ENCODE peak calls at places on chromosomes 13 and 19, in four cellular contexts. I is body of pancreas, V is HCT116, G is esophagus squamous epithelium. U is an unnamed sample.

GRCh38 chr13:80841346-80841882 is 500.5 kb upstream of the SPRY2 start:
- DNase-seq in I (no peak), V (no peak), G (no peak), U (no peak)

GRCh38 chr19:10289167-10289835 is 451 bp upstream of the ICAM5 start:
- DNase-seq in I (no peak), V (peak; percentile 77), G (no peak), U (peak; percentile 90)

GRCh38 chr19:2223959-2224358 is 12.2 kb downstream of the PLEKHJ1 start:
- DNase-seq in I (no peak), V (no peak), G (no peak), U (no peak)

GRCh38 chr19:39754544-39754943 is 16.7 kb upstream of the CLC start:
- DNase-seq in I (no peak), V (no peak), G (no peak), U (no peak)

GRCh38 chr13:97295279-97296182 is 73.4 kb downstream of the MBNL2 start:
- DNase-seq in I (no peak), V (no peak), G (no peak), U (no peak)

GRCh38 chr13:25214371-25215252 is 42.5 kb upstream of the AMER2 start:
- DNase-seq in I (no peak), V (no peak), G (no peak), U (peak; percentile 77)

GRCh38 chr13:60329221-60329983 is 67.6 kb upstream of the TDRD3 start:
- DNase-seq in I (peak; percentile 60), V (peak; percentile 18), G (no peak), U (peak; percentile 55)

GRCh38 chr13:46469064-46469463 is 82.0 kb upstream of the RUBCNL start:
- DNase-seq in I (no peak), V (no peak), G (no peak), U (peak; percentile 68)

GRCh38 chr13:76856141-76856571 is 30.0 kb downstream of the KCTD12 start:
- DNase-seq in I (no peak), V (no peak), G (no peak), U (no peak)

GRCh38 chr19:1217366-1217765 is 11.8 kb downstream of the STK11 start:
- DNase-seq in I (no peak), V (no peak), G (no peak), U (no peak)

GRCh38 chr19:8251025-8251472 is 41.9 kb downstream of the CERS4 start:
- DNase-seq in I (peak; percentile 85), V (no peak), G (no peak), U (no peak)

GRCh38 chr13:27211771-27212364 is 39.5 kb upstream of the RPL21 start:
- DNase-seq in I (no peak), V (peak; percentile 32), G (no peak), U (no peak)

GRCh38 chr13:29546662-29547061 is 48.8 kb downstream of the SLC7A1 start:
- DNase-seq in I (no peak), V (no peak), G (no peak), U (no peak)

GRCh38 chr13:113151745-113152707 is 6.4 kb upstream of the PROZ start:
- DNase-seq in I (no peak), V (no peak), G (no peak), U (no peak)

GRCh38 chr13:44853641-44854040 is 135.6 kb downstream of the NUFIP1 start:
- DNase-seq in I (peak; percentile 89), V (no peak), G (no peak), U (no peak)

DNA sequence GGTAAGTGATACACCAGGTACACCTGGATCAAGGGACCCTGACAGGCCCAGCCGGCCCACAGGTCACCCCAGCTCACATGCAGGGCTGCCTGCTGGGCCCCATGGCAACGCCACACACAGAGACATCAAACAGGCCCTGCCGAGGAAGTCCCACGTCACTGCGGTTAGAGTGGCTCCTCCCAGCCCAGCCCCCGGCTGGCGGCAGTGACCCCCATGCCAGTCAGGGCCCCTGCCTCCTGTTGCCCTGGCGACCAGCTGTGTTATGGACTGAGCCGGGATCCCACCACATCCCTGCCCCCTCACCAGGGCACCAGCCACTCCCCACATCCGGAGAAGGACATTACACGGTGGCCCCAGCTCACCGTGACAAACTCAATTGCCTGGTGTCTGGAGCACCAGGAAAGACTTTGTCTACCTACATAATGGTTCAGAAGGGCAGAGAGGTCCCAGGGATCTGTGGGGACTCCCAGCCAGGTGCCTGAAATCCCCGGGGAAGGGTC is 30.4 kb upstream of the NANOS3 start:
- DNase-seq in I (peak; percentile 77), V (peak; percentile 90), G (peak; percentile 57), U (peak; percentile 70)
- H3K4me3 ChIP-seq in I (no peak overlapping the region), V (peak overlapping the region; percentile 48), G (peak overlapping the region; percentile 55), U (peak overlapping the region; percentile 48)

GRCh38 chr13:40309881-40310280 is 356.6 kb downstream of the FOXO1 start:
- DNase-seq in I (no peak), V (no peak), G (no peak), U (no peak)

GRCh38 chr13:40302351-40302750 is 364.1 kb downstream of the FOXO1 start:
- DNase-seq in I (no peak), V (no peak), G (no peak), U (no peak)

GRCh38 chr13:40304391-40304790 is 362.1 kb downstream of the FOXO1 start:
- DNase-seq in I (no peak), V (no peak), G (no peak), U (no peak)

GRCh38 chr13:40306817-40307216 is 359.6 kb downstream of the FOXO1 start:
- DNase-seq in I (no peak), V (no peak), G (no peak), U (no peak)
- H3K9me3 ChIP-seq in I (no peaks in the 10 kb centered on the region), V (peaks cover 5% of the 10 kb centered on the region), G (peaks cover 13% of the 10 kb centered on the region), U (peaks cover 12% of the 10 kb centered on the region)

DNA sequence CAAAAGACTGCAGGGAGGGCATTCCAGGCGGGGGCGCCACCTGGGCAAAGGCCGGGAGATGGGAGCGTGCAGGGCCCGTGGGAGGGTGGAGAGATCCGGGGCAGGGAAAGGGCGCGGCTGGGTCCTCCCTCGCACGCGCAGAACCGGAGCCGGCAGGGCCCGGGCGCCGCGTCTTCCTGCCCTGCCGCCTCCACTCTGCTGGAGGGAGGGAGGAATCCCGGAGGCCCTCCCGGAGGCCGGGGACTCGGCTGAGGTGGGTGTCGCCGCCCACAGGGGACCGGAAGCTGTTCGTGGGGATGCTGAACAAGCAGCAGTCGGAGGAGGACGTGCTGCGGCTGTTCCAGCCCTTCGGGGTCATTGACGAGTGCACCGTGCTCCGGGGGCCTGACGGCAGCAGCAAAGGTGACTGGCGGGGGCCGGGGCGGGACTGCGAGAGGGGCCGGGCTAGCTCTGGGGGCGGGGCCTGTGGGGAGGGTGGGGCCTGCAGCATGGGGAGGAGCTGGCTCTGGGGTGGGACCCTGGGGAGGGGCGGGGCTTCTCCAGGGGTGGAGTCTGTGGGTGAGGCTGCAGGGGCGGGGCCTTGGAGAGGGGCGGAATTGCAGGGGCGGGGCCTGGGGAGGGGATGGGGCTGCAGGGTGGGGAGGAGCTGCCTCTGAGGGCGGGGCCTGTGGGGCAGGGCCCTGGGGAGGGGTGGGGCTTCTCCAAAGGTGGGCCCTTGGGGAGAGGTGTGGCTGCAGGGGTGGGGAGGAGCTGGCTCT is 51.3 kb downstream of the CELF5 start:
- DNase-seq in I (peak; percentile 87), V (peak; percentile 92), G (no peak), U (peak; percentile 85)
- H3K27me3 ChIP-seq in I (no peaks in the 10 kb centered on the region), V (no peaks in the 10 kb centered on the region), G (peaks cover 22% of the 10 kb centered on the region), U (peaks cover 3% of the 10 kb centered on the region)

GRCh38 chr13:98575009-98575866 is 1.7 kb downstream of the STK24 start:
- DNase-seq in I (no peak), V (no peak), G (no peak), U (peak; percentile 34)

GRCh38 chr13:98570929-98571372 is 6.0 kb downstream of the STK24 start:
- DNase-seq in I (peak; percentile 10), V (peak; percentile 83), G (no peak), U (no peak)

GRCh38 chr13:98576215-98576945 is 527 bp downstream of the STK24 start:
- DNase-seq in I (peak; percentile 65), V (no peak), G (no peak), U (peak; percentile 54)

GRCh38 chr13:98575876-98576214 is 1.1 kb downstream of the STK24 start:
- DNase-seq in I (no peak), V (no peak), G (no peak), U (no peak)

GRCh38 chr13:98571955-98572662 is 4.8 kb downstream of the STK24 start:
- DNase-seq in I (no peak), V (no peak), G (no peak), U (no peak)
- H3K4me3 ChIP-seq in I (no peak overlapping the region), V (peak overlapping the region; percentile 33), G (peak overlapping the region; percentile 13), U (no peak overlapping the region)

GRCh38 chr19:27652796-27653195 is 1560.2 kb downstream of the UQCRFS1 start:
- DNase-seq in I (no peak), V (no peak), G (no peak), U (no peak)

GRCh38 chr19:27652281-27652680 is 1560.7 kb downstream of the UQCRFS1 start:
- DNase-seq in I (no peak), V (no peak), G (no peak), U (no peak)

DNA sequence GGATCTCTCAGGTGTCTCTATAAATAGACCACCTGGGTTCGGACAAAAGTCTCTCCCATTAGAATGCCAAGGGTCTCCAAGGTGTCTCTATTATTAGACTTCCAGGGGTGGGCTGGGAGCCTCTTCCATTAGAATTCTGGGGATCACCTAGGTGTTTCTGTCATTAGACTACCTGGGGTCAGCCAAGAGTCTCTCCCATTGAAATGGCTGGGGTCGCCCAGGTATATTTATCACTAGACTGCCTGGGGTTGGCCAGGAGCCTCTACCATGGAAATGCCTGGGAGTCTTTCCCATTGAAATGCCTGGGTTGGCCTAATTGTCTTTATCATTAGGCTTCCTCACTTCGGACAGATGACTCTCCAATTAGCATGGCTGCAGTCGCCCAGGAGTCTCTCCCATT is 1565.5 kb downstream of the UQCRFS1 start:
- DNase-seq in I (no peak), V (no peak), G (no peak), U (no peak)
- H3K9me3 ChIP-seq in I (no peaks in the 10 kb centered on the region), V (peaks cover 10% of the 10 kb centered on the region), G (peaks cover 52% of the 10 kb centered on the region), U (no peaks in the 10 kb centered on the region)

U was measured in HAP-1.